ENCODE peak calls at places on chromosome 20, in ten cellular contexts. N, Z, T, J, P, C, K, M, U and V are unnamed samples.

GRCh38 chr20:61023612-61024011 is 228.4 kb upstream of the CDH4 start:
- DNase-seq in N (no peak), Z (no peak), T (no peak), J (no peak), P (no peak), C (no peak), K (no peak), M (no peak), U (no peak), V (no peak)

GRCh38 chr20:37741055-37741454 is 47.2 kb downstream of the CTNNBL1 start:
- DNase-seq in N (no peak), Z (no peak), T (peak), J (peak), P (no peak), C (no peak), K (no peak), M (no peak), U (no peak), V (no peak)

GRCh38 chr20:2509794-2510193 is 1.1 kb upstream of the ZNF343 start:
- DNase-seq in N (no peak), Z (no peak), T (peak), J (no peak), P (no peak), C (no peak), K (no peak), M (no peak), U (peak), V (no peak)

GRCh38 chr20:56630506-56631317 is 1.6 kb downstream of the TFAP2C start:
- DNase-seq in N (no peak), Z (no peak), T (no peak), J (peak), P (no peak), C (no peak), K (no peak), M (no peak), U (peak), V (no peak)

GRCh38 chr20:52219441-52219840 is 27.9 kb upstream of the ZFP64 start:
- DNase-seq in N (no peak), Z (no peak), T (peak), J (no peak), P (peak), C (no peak), K (no peak), M (no peak), U (peak), V (no peak)

GRCh38 chr20:47466704-47467459 is 34.8 kb upstream of the NCOA3 start:
- DNase-seq in N (no peak), Z (no peak), T (no peak), J (no peak), P (no peak), C (no peak), K (no peak), M (no peak), U (no peak), V (no peak)

GRCh38 chr20:64053841-64054661 is 4.6 kb upstream of the SOX18 start:
- DNase-seq in N (no peak), Z (no peak), T (peak), J (no peak), P (peak), C (no peak), K (no peak), M (no peak), U (peak), V (no peak)

GRCh38 chr20:41366546-41367392 is at the start of gene EMILIN3:
- DNase-seq in N (no peak), Z (no peak), T (no peak), J (no peak), P (no peak), C (no peak), K (no peak), M (no peak), U (peak), V (no peak)

GRCh38 chr20:18639501-18639979 is 51.7 kb downstream of the DTD1 start:
- DNase-seq in N (no peak), Z (no peak), T (no peak), J (no peak), P (no peak), C (no peak), K (no peak), M (no peak), U (no peak), V (no peak)

GRCh38 chr20:16158090-16158975 is 414.9 kb downstream of the KIF16B start:
- DNase-seq in N (no peak), Z (no peak), T (no peak), J (no peak), P (no peak), C (no peak), K (peak), M (no peak), U (no peak), V (peak)

GRCh38 chr20:37886851-37887297 is 16.1 kb upstream of the VSTM2L start:
- DNase-seq in N (no peak), Z (no peak), T (peak), J (no peak), P (no peak), C (no peak), K (no peak), M (no peak), U (no peak), V (no peak)